ENCODE peak calls at places on chromosomes 6 and 20, in four cellular contexts. T, B, I and A are unnamed samples.

GRCh38 chr20:53334861-53335260 is 258.8 kb downstream of the ZNF217 start:
- DNase-seq in T (no peak), B (no peak), I (no peak), A (no peak)

GRCh38 chr6:157268835-157269234 is 54.5 kb downstream of the TMEM242 start:
- DNase-seq in T (no peak), B (no peak), I (no peak), A (peak; percentile 43)

GRCh38 chr20:32585519-32586127 is 490 bp upstream of the NOL4L start:
- DNase-seq in T (no peak), B (no peak), I (no peak), A (no peak)

GRCh38 chr6:147161974-147162495 is 42.2 kb upstream of the STXBP5 start:
- DNase-seq in T (no peak), B (peak; percentile 89), I (no peak), A (no peak)

GRCh38 chr20:57618091-57618765 is 2.0 kb downstream of the ZBP1 start:
- DNase-seq in T (no peak), B (no peak), I (peak; percentile 35), A (peak; percentile 43)

GRCh38 chr6:3228046-3228671 is 706 bp upstream of the TUBB2B start:
- DNase-seq in T (no peak), B (no peak), I (no peak), A (no peak)

GRCh38 chr6:142702501-142703460 is 242.2 kb downstream of the HIVEP2 start:
- DNase-seq in T (no peak), B (no peak), I (no peak), A (no peak)

GRCh38 chr6:109347779-109348178 is 34.5 kb downstream of the CD164 start:
- DNase-seq in T (no peak), B (no peak), I (no peak), A (no peak)

GRCh38 chr20:16927031-16927430 is 178.9 kb downstream of the OTOR start:
- DNase-seq in T (no peak), B (no peak), I (no peak), A (no peak)

GRCh38 chr6:143600821-143601220 is 76.9 kb upstream of the PHACTR2 start:
- DNase-seq in T (no peak), B (no peak), I (no peak), A (no peak)

GRCh38 chr6:23522751-23523527 is 603.1 kb upstream of the NRSN1 start:
- DNase-seq in T (no peak), B (no peak), I (no peak), A (no peak)

GRCh38 chr6:14072084-14072483 is 45.5 kb upstream of the CD83 start:
- DNase-seq in T (no peak), B (peak; percentile 19), I (no peak), A (no peak)

GRCh38 chr20:57051096-57051495 is 215.3 kb downstream of the BMP7 start:
- DNase-seq in T (no peak), B (no peak), I (no peak), A (no peak)

GRCh38 chr6:37915463-37915862 is 95.9 kb downstream of the ZFAND3 start:
- DNase-seq in T (no peak), B (no peak), I (no peak), A (no peak)

GRCh38 chr6:170293881-170294755 is 3.2 kb upstream of the DLL1 start:
- DNase-seq in T (no peak), B (no peak), I (peak; percentile 36), A (no peak)

GRCh38 chr6:39209360-39209811 is 19.9 kb downstream of the KCNK5 start:
- DNase-seq in T (no peak), B (no peak), I (no peak), A (no peak)

GRCh38 chr6:158021376-158021775 is 39.7 kb downstream of the SYNJ2 start:
- DNase-seq in T (no peak), B (no peak), I (no peak), A (no peak)

GRCh38 chr6:106751501-106752252 is 122.3 kb downstream of the QRSL1 start:
- DNase-seq in T (no peak), B (no peak), I (no peak), A (no peak)

GRCh38 chr6:157092736-157093135 is 230.6 kb downstream of the TMEM242 start:
- DNase-seq in T (no peak), B (no peak), I (peak; percentile 51), A (no peak)

GRCh38 chr6:19478992-19479391 is 358.2 kb upstream of the ID4 start:
- DNase-seq in T (no peak), B (no peak), I (no peak), A (no peak)

GRCh38 chr20:60970601-60971000 is 281.5 kb upstream of the CDH4 start:
- DNase-seq in T (no peak), B (no peak), I (no peak), A (no peak)

GRCh38 chr6:27867941-27868705 is 44.1 kb downstream of the OR2B2 start:
- DNase-seq in T (no peak), B (peak; percentile 50), I (no peak), A (no peak)

GRCh38 chr6:130937942-130938604 is 110.9 kb downstream of the SMLR1 start:
- DNase-seq in T (no peak), B (no peak), I (peak; percentile 73), A (no peak)

GRCh38 chr6:88304515-88304914 is 138.4 kb upstream of the CNR1 start:
- DNase-seq in T (no peak), B (no peak), I (no peak), A (no peak)

GRCh38 chr6:220736-221475 is 71.4 kb upstream of the DUSP22 start:
- DNase-seq in T (no peak), B (peak; percentile 35), I (no peak), A (no peak)

GRCh38 chr6:52053038-52053704 is 34.2 kb downstream of the PKHD1 start:
- DNase-seq in T (no peak), B (no peak), I (no peak), A (no peak)

GRCh38 chr20:13822459-13822858 is 37.6 kb downstream of the NDUFAF5 start:
- DNase-seq in T (no peak), B (no peak), I (no peak), A (no peak)

GRCh38 chr6:2857580-2858337 is 16.1 kb upstream of the SERPINB1 start:
- DNase-seq in T (peak; percentile 76), B (peak; percentile 70), I (peak; percentile 68), A (peak; percentile 48)

GRCh38 chr6:162726997-162727346 is 594 bp downstream of the PRKN start:
- DNase-seq in T (no peak), B (no peak), I (no peak), A (no peak)

GRCh38 chr6:160355001-160355400 is 6.8 kb downstream of the SLC22A3 start:
- DNase-seq in T (no peak), B (peak; percentile 32), I (no peak), A (no peak)

GRCh38 chr20:8094845-8095244 is 37.2 kb upstream of the PLCB1 start:
- DNase-seq in T (no peak), B (peak; percentile 76), I (no peak), A (no peak)

GRCh38 chr20:16352321-16352720 is 220.9 kb downstream of the KIF16B start:
- DNase-seq in T (no peak), B (no peak), I (no peak), A (no peak)

GRCh38 chr20:38426498-38426897 is 8.6 kb downstream of the SNHG17 start:
- DNase-seq in T (no peak), B (no peak), I (no peak), A (no peak)
- H3K36me3 ChIP-seq in T (peaks cover 79% of the 10 kb centered on the region), B (peaks cover 38% of the 10 kb centered on the region), I (peaks cover 100% of the 10 kb centered on the region), A (no peaks in the 10 kb centered on the region)

GRCh38 chr6:148965287-148965686 is 218.5 kb downstream of the UST start:
- DNase-seq in T (no peak), B (no peak), I (no peak), A (no peak)

GRCh38 chr6:148964467-148964866 is 217.6 kb downstream of the UST start:
- DNase-seq in T (no peak), B (no peak), I (no peak), A (no peak)

GRCh38 chr6:148962854-148963515 is 216.2 kb downstream of the UST start:
- DNase-seq in T (no peak), B (no peak), I (no peak), A (no peak)

GRCh38 chr6:148967128-148967527 is 220.3 kb downstream of the UST start:
- DNase-seq in T (no peak), B (no peak), I (no peak), A (no peak)

GRCh38 chr6:148963738-148964137 is 216.9 kb downstream of the UST start:
- DNase-seq in T (no peak), B (no peak), I (no peak), A (no peak)
- H3K4me1 ChIP-seq in T (no peaks in the 10 kb centered on the region), B (peaks cover 2% of the 10 kb centered on the region), I (peaks cover 13% of the 10 kb centered on the region), A (no peaks in the 10 kb centered on the region)

GRCh38 chr20:30486103-30486478 is 771.4 kb upstream of the DEFB115 start:
- DNase-seq in T (no peak), B (no peak), I (no peak), A (no peak)
- H3K36me3 ChIP-seq in T (no peaks in the 10 kb centered on the region), B (no peaks in the 10 kb centered on the region), I (no peaks in the 10 kb centered on the region), A (no peaks in the 10 kb centered on the region)

GRCh38 chr20:3898639-3899038 is 9.5 kb downstream of the PANK2 start:
- DNase-seq in T (no peak), B (no peak), I (no peak), A (no peak)

GRCh38 chr20:3896302-3896701 is 7.1 kb downstream of the PANK2 start:
- DNase-seq in T (no peak), B (peak; percentile 64), I (no peak), A (no peak)

GRCh38 chr20:3900187-3900604 is 11.0 kb downstream of the PANK2 start:
- DNase-seq in T (no peak), B (no peak), I (no peak), A (no peak)

GRCh38 chr20:3894796-3895195 is 5.6 kb downstream of the PANK2 start:
- DNase-seq in T (no peak), B (no peak), I (no peak), A (no peak)

DNA sequence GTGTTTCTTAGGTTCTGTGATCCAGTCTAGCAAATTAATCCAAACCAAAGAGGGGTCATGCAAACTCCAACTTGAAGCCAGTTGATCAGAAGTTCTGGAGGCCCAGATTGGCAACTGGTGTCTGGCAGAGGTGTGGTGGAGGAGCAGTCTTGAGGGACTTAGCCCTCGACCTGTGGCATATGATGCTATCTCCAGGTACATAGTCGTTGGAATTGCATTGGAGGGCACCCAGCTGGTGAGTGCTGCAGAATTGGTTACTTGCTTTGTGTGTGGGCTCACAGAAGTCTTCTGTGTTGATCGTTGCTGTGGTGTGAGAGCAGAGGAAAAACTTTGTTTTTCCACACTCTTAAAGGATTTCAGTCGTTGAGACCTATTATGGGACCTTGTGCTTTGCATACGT is 7.7 kb downstream of the PANK2 start:
- DNase-seq in T (no peak), B (no peak), I (no peak), A (no peak)
- H3K4me1 ChIP-seq in T (peaks cover 63% of the 10 kb centered on the region), B (peaks cover 11% of the 10 kb centered on the region), I (peaks cover 36% of the 10 kb centered on the region), A (no peaks in the 10 kb centered on the region)

GRCh38 chr20:34421766-34422466 is 58.8 kb downstream of the ITCH start:
- DNase-seq in T (no peak), B (no peak), I (no peak), A (no peak)
- H3K36me3 ChIP-seq in T (peaks cover 19% of the 10 kb centered on the region), B (peaks cover 5% of the 10 kb centered on the region), I (peaks cover 68% of the 10 kb centered on the region), A (peaks cover 60% of the 10 kb centered on the region)